ENCODE peak calls at places on chromosomes 1 and 21, in eight cellular contexts. One of them, this sample, is unnamed.

GRCh38 chr1:114154146-114154962 is 685 bp upstream of the SYT6 start:
- DNase-seq in adrenal gland: no peak
- DNase-seq in stomach: no peak
- DNase-seq in tibial artery: no peak
- DNase-seq in lung: no peak
- DNase-seq in ovary: peak
- DNase-seq in aorta: no peak
- DNase-seq in fibroblast of lung: peak
- DNase-seq in this sample: peak

GRCh38 chr1:24929091-24929875 is 793 bp downstream of the RUNX3 start:
- DNase-seq in lung: no peak
- DNase-seq in adrenal gland: no peak
- DNase-seq in stomach: no peak
- DNase-seq in ovary: no peak
- DNase-seq in fibroblast of lung: no peak
- DNase-seq in aorta: peak
- DNase-seq in tibial artery: no peak
- DNase-seq in this sample: no peak

GRCh38 chr1:214514032-214514818 is 37.2 kb downstream of the PTPN14 start:
- DNase-seq in stomach: no peak
- DNase-seq in ovary: peak
- DNase-seq in aorta: no peak
- DNase-seq in lung: no peak
- DNase-seq in tibial artery: no peak
- DNase-seq in fibroblast of lung: peak
- DNase-seq in adrenal gland: peak
- DNase-seq in this sample: no peak

GRCh38 chr1:45230537-45230936 is 24.1 kb upstream of the ZSWIM5 start:
- DNase-seq in tibial artery: no peak
- DNase-seq in fibroblast of lung: no peak
- DNase-seq in stomach: peak
- DNase-seq in aorta: no peak
- DNase-seq in lung: no peak
- DNase-seq in ovary: no peak
- DNase-seq in adrenal gland: no peak
- DNase-seq in this sample: no peak

GRCh38 chr1:157849229-157849875 is 7.7 kb upstream of the CD5L start:
- DNase-seq in adrenal gland: no peak
- DNase-seq in lung: no peak
- DNase-seq in ovary: no peak
- DNase-seq in aorta: no peak
- DNase-seq in stomach: no peak
- DNase-seq in tibial artery: no peak
- DNase-seq in fibroblast of lung: no peak
- DNase-seq in this sample: no peak

GRCh38 chr1:219124163-219124562 is 49.5 kb upstream of the LYPLAL1 start:
- DNase-seq in ovary: no peak
- DNase-seq in lung: no peak
- DNase-seq in adrenal gland: no peak
- DNase-seq in aorta: no peak
- DNase-seq in fibroblast of lung: no peak
- DNase-seq in tibial artery: no peak
- DNase-seq in stomach: no peak
- DNase-seq in this sample: peak

GRCh38 chr1:111192643-111193519 is 7.6 kb downstream of the DENND2D start:
- DNase-seq in lung: no peak
- DNase-seq in fibroblast of lung: peak
- DNase-seq in tibial artery: no peak
- DNase-seq in adrenal gland: no peak
- DNase-seq in stomach: no peak
- DNase-seq in aorta: no peak
- DNase-seq in ovary: no peak
- DNase-seq in this sample: no peak

GRCh38 chr1:230800891-230801290 is 53.7 kb downstream of the CAPN9 start:
- DNase-seq in lung: no peak
- DNase-seq in tibial artery: no peak
- DNase-seq in ovary: no peak
- DNase-seq in adrenal gland: no peak
- DNase-seq in stomach: no peak
- DNase-seq in fibroblast of lung: no peak
- DNase-seq in aorta: no peak
- DNase-seq in this sample: no peak

GRCh38 chr21:42668620-42669019 is 15.2 kb downstream of the PDE9A start:
- DNase-seq in ovary: no peak
- DNase-seq in adrenal gland: no peak
- DNase-seq in aorta: no peak
- DNase-seq in lung: no peak
- DNase-seq in tibial artery: no peak
- DNase-seq in stomach: no peak
- DNase-seq in fibroblast of lung: no peak
- DNase-seq in this sample: no peak

GRCh38 chr21:42666023-42666747 is 12.8 kb downstream of the PDE9A start:
- DNase-seq in stomach: no peak
- DNase-seq in adrenal gland: peak
- DNase-seq in ovary: no peak
- DNase-seq in tibial artery: no peak
- DNase-seq in aorta: no peak
- DNase-seq in lung: no peak
- DNase-seq in fibroblast of lung: no peak
- DNase-seq in this sample: peak

GRCh38 chr21:42665484-42665883 is 12.1 kb downstream of the PDE9A start:
- DNase-seq in adrenal gland: no peak
- DNase-seq in stomach: no peak
- DNase-seq in tibial artery: no peak
- DNase-seq in ovary: no peak
- DNase-seq in fibroblast of lung: no peak
- DNase-seq in lung: no peak
- DNase-seq in aorta: no peak
- DNase-seq in this sample: no peak

GRCh38 chr21:42668193-42668592 is 14.8 kb downstream of the PDE9A start:
- DNase-seq in stomach: no peak
- DNase-seq in aorta: no peak
- DNase-seq in adrenal gland: no peak
- DNase-seq in tibial artery: no peak
- DNase-seq in ovary: no peak
- DNase-seq in fibroblast of lung: no peak
- DNase-seq in lung: no peak
- DNase-seq in this sample: no peak

GRCh38 chr21:42666918-42667317 is 13.5 kb downstream of the PDE9A start:
- DNase-seq in adrenal gland: no peak
- DNase-seq in ovary: no peak
- DNase-seq in stomach: no peak
- DNase-seq in fibroblast of lung: no peak
- DNase-seq in tibial artery: no peak
- DNase-seq in lung: no peak
- DNase-seq in aorta: no peak
- DNase-seq in this sample: no peak
- H3K27ac ChIP-seq in adrenal gland: peak
- H3K27ac ChIP-seq in ovary: no peak
- H3K27ac ChIP-seq in stomach: no peak
- H3K27ac ChIP-seq in fibroblast of lung: no peak
- H3K27ac ChIP-seq in tibial artery: no peak
- H3K27ac ChIP-seq in lung: no peak
- H3K27ac ChIP-seq in aorta: no peak
- H3K27ac ChIP-seq in this sample: no peak

GRCh38 chr1:201495447-201496295 is 11.3 kb downstream of the CSRP1 start:
- DNase-seq in ovary: peak
- DNase-seq in fibroblast of lung: peak
- DNase-seq in aorta: peak
- DNase-seq in stomach: peak
- DNase-seq in adrenal gland: peak
- DNase-seq in tibial artery: peak
- DNase-seq in lung: peak
- DNase-seq in this sample: peak
- H3K27ac ChIP-seq in ovary: peak
- H3K27ac ChIP-seq in fibroblast of lung: peak
- H3K27ac ChIP-seq in aorta: peak
- H3K27ac ChIP-seq in stomach: peak
- H3K27ac ChIP-seq in adrenal gland: peak
- H3K27ac ChIP-seq in tibial artery: peak
- H3K27ac ChIP-seq in lung: peak
- H3K27ac ChIP-seq in this sample: peak

DNA sequence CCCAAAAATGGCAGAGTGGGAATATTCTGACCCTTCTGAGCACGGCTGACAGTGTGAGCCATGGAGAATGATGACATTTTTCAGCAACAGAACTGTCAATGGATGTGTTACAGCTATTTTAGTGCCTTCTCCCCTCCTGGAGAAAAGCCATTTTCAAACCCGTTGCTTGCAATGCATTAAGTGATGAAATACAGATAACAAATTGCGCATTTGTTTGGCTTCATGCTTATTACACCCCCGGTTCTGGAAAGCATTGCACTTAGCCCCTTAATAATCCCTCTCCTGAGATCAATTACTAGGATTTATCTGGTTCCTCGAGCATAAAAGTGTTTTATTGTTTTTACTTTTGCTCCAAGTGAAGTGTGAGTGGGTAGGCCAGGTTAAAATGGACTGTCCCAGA is 37.6 kb upstream of the HHAT start:
- DNase-seq in aorta: no peak
- DNase-seq in tibial artery: no peak
- DNase-seq in lung: no peak
- DNase-seq in ovary: no peak
- DNase-seq in fibroblast of lung: no peak
- DNase-seq in stomach: no peak
- DNase-seq in adrenal gland: no peak
- DNase-seq in this sample: no peak
- H3K27ac ChIP-seq in aorta: peak
- H3K27ac ChIP-seq in tibial artery: peak
- H3K27ac ChIP-seq in lung: no peak
- H3K27ac ChIP-seq in ovary: no peak
- H3K27ac ChIP-seq in fibroblast of lung: no peak
- H3K27ac ChIP-seq in stomach: peak
- H3K27ac ChIP-seq in adrenal gland: no peak
- H3K27ac ChIP-seq in this sample: no peak

DNA sequence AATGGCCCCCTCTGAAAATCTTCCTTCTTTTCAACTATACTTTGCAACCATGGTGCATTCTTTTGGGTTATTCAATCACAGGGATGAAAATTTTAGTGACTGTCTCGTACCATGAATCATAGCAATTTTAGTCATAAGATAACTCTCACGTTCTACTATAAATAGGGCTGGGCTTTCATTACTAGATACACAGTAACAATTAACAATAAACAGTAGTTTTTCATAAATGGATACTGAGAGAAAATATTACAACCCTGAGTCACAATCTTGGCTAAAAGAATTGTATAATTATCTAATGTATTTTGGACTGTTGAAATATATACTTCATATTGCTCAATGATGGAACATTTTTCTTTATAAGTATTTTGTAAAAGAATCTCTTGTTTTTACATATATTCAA is 96.1 kb downstream of the TEX35 start:
- DNase-seq in fibroblast of lung: peak
- DNase-seq in stomach: no peak
- DNase-seq in aorta: no peak
- DNase-seq in lung: no peak
- DNase-seq in ovary: no peak
- DNase-seq in adrenal gland: no peak
- DNase-seq in tibial artery: no peak
- DNase-seq in this sample: no peak
- H3K27ac ChIP-seq in fibroblast of lung: peak
- H3K27ac ChIP-seq in stomach: no peak
- H3K27ac ChIP-seq in aorta: no peak
- H3K27ac ChIP-seq in lung: no peak
- H3K27ac ChIP-seq in ovary: no peak
- H3K27ac ChIP-seq in adrenal gland: no peak
- H3K27ac ChIP-seq in tibial artery: no peak
- H3K27ac ChIP-seq in this sample: no peak